ENCODE peak calls at places on chromosomes 12 and 14, in seven cellular contexts. K is HCT116, C is hepatocyte, E is GM23248, Y is PC-3, R is GM23338, B is SK-N-SH. H is an unnamed sample.

GRCh38 chr12:12266873-12267634 is at the start of gene LRP6:
- DNase-seq in E (peak; percentile 97), B (peak; percentile 96), C (peak; percentile 95), Y (peak; percentile 81), R (peak; percentile 95), K (peak; percentile 88), H (peak; percentile 98)

GRCh38 chr12:94616217-94616729 is 34.1 kb downstream of the TMCC3 start:
- DNase-seq in Y (peak; percentile 76), B (no peak), C (peak; percentile 73), K (no peak), E (peak; percentile 20), R (peak; percentile 17), H (peak; percentile 22)

GRCh38 chr14:81018245-81018644 is 62.8 kb downstream of the TSHR start:
- DNase-seq in R (no peak), E (no peak), K (no peak), Y (no peak), C (no peak), B (no peak), H (no peak)

GRCh38 chr12:132046561-132046960 is 96.8 kb downstream of the EP400 start:
- DNase-seq in K (no peak), Y (no peak), C (peak; percentile 66), R (no peak), E (peak; percentile 94), B (peak; percentile 73), H (no peak)

GRCh38 chr14:27688823-27689444 is 1077.7 kb upstream of the FOXG1 start:
- DNase-seq in Y (no peak), R (peak; percentile 30), C (no peak), B (no peak), K (no peak), E (no peak), H (peak; percentile 19)

GRCh38 chr14:56172571-56172971 is 54.4 kb downstream of the PELI2 start:
- DNase-seq in E (peak; percentile 80), Y (peak; percentile 62), B (no peak), K (no peak), R (no peak), C (no peak), H (no peak)

GRCh38 chr14:38808734-38809455 is 294.1 kb downstream of the SEC23A start:
- DNase-seq in Y (peak; percentile 16), R (peak; percentile 17), B (no peak), C (peak; percentile 55), K (peak; percentile 1), E (no peak), H (no peak)

GRCh38 chr14:102872020-102872419 is 50.4 kb upstream of the AMN start:
- DNase-seq in K (no peak), C (no peak), B (no peak), E (no peak), Y (no peak), R (no peak), H (no peak)

GRCh38 chr12:4432878-4433820 is 12.5 kb downstream of the FGF6 start:
- DNase-seq in E (no peak), R (no peak), B (no peak), Y (no peak), C (no peak), K (no peak), H (no peak)

GRCh38 chr14:76267322-76268012 is 108.5 kb upstream of the ESRRB start:
- DNase-seq in R (peak; percentile 80), K (no peak), B (peak; percentile 73), Y (no peak), E (peak; percentile 57), C (peak; percentile 56), H (peak; percentile 42)

GRCh38 chr14:102249041-102249440 is 55.9 kb downstream of the MOK start:
- DNase-seq in B (no peak), C (no peak), E (no peak), K (no peak), R (no peak), Y (no peak), H (no peak)

GRCh38 chr12:112524676-112525425 is 106.1 kb downstream of the PTPN11 start:
- DNase-seq in B (no peak), C (no peak), Y (peak; percentile 94), K (no peak), R (peak; percentile 44), E (peak; percentile 17), H (no peak)

GRCh38 chr12:96194901-96195844 is 998 bp downstream of the ELK3 start:
- DNase-seq in Y (peak; percentile 83), R (peak; percentile 61), E (peak; percentile 93), B (peak; percentile 77), C (peak; percentile 76), K (peak; percentile 75), H (peak; percentile 56)

GRCh38 chr14:48382961-48383360 is 707.6 kb upstream of the MDGA2 start:
- DNase-seq in B (no peak), E (no peak), R (peak; percentile 21), K (no peak), Y (no peak), C (no peak), H (no peak)

GRCh38 chr14:48384786-48385185 is 709.4 kb upstream of the MDGA2 start:
- DNase-seq in E (no peak), C (no peak), B (no peak), R (no peak), Y (no peak), K (no peak), H (no peak)
- TF ChIP-seq EZH2phosphoT487 in E (no peak), C (no peak), B (no peak), R (no peak), Y (no peak), K (no peak), H (no peak)

GRCh38 chr12:33670284-33670683 is 230.7 kb upstream of the SYT10 start:
- DNase-seq in K (no peak), E (no peak), R (peak; percentile 73), B (no peak), C (no peak), Y (no peak), H (no peak)
- H3K4me2 ChIP-seq in K (no peak overlapping the region), E (no peak overlapping the region), R (peak overlapping the region; percentile 7), B (no peak overlapping the region), C (peak overlapping the region; percentile 34), Y (peak overlapping the region; percentile 33), H (no peak overlapping the region)

DNA sequence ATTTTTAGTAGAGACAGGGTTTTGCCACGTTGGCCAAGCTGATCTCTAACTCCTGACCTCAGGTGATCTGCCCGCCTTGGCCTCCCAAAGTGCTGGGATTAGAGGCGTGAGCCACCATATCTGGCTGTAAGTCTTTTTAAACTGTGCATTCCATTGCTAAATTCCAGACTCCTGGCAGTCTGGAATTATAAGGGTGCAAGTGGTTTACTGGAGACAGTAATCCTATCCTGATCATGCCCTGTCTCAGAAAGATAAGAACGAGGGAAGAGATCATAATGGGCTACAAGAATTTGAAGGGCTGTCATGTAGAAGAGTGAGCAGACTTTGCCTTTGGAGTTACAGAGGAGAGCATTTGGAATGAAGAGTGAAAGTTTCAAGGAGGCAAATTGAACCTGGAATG is 6.8 kb upstream of the SLC4A8 start:
- DNase-seq in E (no peak), Y (no peak), C (no peak), R (no peak), K (no peak), B (no peak), H (no peak)
- TF ChIP-seq EZH2phosphoT487 in E (no peak), Y (no peak), C (no peak), R (no peak), K (no peak), B (no peak), H (no peak)

GRCh38 chr12:52149651-52150241 is 42.1 kb downstream of the KRT80 start:
- DNase-seq in Y (no peak), K (no peak), B (peak; percentile 76), E (no peak), R (no peak), C (no peak), H (no peak)

GRCh38 chr12:52151153-52151858 is 40.5 kb downstream of the KRT80 start:
- DNase-seq in E (no peak), K (no peak), B (no peak), C (no peak), R (no peak), Y (no peak), H (no peak)

GRCh38 chr12:52155048-52155868 is 36.6 kb downstream of the KRT80 start:
- DNase-seq in K (no peak), E (peak; percentile 68), C (peak; percentile 82), B (no peak), R (no peak), Y (peak; percentile 52), H (no peak)

GRCh38 chr12:52151859-52152783 is 39.7 kb downstream of the KRT80 start:
- DNase-seq in Y (peak; percentile 82), E (peak; percentile 84), K (no peak), B (peak; percentile 90), R (peak; percentile 91), C (peak; percentile 91), H (peak; percentile 93)

DNA sequence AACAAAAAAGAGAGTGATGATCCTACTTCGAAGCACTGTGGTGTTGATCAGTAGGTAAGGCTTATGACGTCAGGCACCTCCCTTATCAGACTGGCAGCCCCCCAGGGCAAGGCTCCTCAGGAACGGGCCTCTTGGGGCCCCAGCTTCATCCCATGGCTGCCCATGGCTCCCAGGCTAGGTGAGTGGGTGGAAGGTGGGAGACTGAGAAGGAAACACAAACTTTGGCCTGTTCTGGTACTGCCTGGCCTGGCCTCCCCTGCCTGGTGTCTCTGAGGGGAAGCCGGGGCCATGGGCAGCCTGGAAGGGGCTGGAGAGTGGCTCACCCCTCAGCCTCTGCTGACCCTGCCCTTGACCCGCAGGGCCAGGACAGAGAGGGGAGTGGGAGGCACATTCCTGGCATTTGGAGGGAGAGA is 38.9 kb downstream of the KRT80 start:
- DNase-seq in K (no peak), R (no peak), B (no peak), Y (no peak), E (no peak), C (no peak), H (no peak)
- H3K4me2 ChIP-seq in K (peak overlapping the region; percentile 87), R (no peak overlapping the region), B (no peak overlapping the region), Y (peak overlapping the region; percentile 73), E (no peak overlapping the region), C (no peak overlapping the region), H (no peak overlapping the region)

GRCh38 chr12:124513297-124513867 is 54.0 kb downstream of the NCOR2 start:
- DNase-seq in E (no peak), C (no peak), Y (peak; percentile 44), K (no peak), B (no peak), R (peak; percentile 90), H (peak; percentile 52)
- TF ChIP-seq EZH2phosphoT487 in E (no peak), C (no peak), Y (no peak), K (no peak), B (no peak), R (no peak), H (no peak)

DNA sequence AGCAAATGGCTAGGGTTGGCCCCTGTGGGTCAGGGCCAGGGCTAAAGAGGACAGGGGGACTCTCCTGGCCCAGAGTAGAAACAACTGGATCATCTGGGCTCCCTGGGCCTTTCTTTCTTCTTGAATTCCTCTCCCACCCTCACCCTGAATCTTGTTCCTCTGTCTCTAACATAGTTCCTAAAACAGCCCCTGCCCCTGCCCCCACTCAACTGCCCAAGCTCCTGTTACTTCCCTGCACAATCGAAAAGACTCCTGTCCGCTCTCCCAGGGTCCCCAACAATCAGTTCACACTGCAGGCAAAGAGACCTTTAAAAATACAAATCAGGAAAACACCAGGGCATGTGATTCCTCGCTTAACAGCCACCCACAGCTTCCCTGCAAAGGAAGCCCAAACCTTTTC is 18.0 kb upstream of the ANKRD33 start:
- DNase-seq in Y (no peak), R (no peak), C (no peak), E (no peak), K (no peak), B (no peak), H (no peak)
- H3K4me2 ChIP-seq in Y (no peak overlapping the region), R (peak overlapping the region; percentile 96), C (peak overlapping the region; percentile 98), E (no peak overlapping the region), K (no peak overlapping the region), B (no peak overlapping the region), H (peak overlapping the region; percentile 99)